ENCODE peak calls at places on chromosomes 16 and 17, in seven cellular contexts. Q is CD4-positive, CD25-positive, alpha-beta regulatory T cell; Y is RKO; E is stimulated activated naive CD8-positive, alpha-beta T cell treated with anti-CD3 and anti-CD28 coated beads, Interleukin-15, amount 100 ng/mL, for 72 hours; K is WTC11; S is SHP77; D is Calu3. B is an unnamed sample.

GRCh38 chr17:76716146-76716833 is 5.5 kb upstream of the MXRA7 start:
- DNase-seq in Q (no peak), K (no peak), E (peak), D (no peak), S (no peak), Y (peak), B (no peak)

GRCh38 chr16:11310634-11310977 is 29.5 kb upstream of the PRM1 start:
- DNase-seq in Y (no peak), K (no peak), E (peak), S (no peak), Q (no peak), D (no peak), B (no peak)

GRCh38 chr17:46191332-46192210 is 1.7 kb downstream of the KANSL1 start:
- DNase-seq in S (peak), Y (peak), Q (no peak), D (peak), E (peak), K (no peak), B (peak)

GRCh38 chr16:81873843-81874752 is 95.0 kb downstream of the PLCG2 start:
- DNase-seq in K (peak), Q (peak), Y (peak), D (peak), S (peak), E (peak), B (peak)

GRCh38 chr16:81657224-81657623 is 121.9 kb upstream of the PLCG2 start:
- DNase-seq in Y (no peak), Q (no peak), K (no peak), S (no peak), E (no peak), D (no peak), B (no peak)

GRCh38 chr16:17162560-17162959 is 308.2 kb downstream of the XYLT1 start:
- DNase-seq in K (no peak), Y (no peak), Q (no peak), E (no peak), S (no peak), D (no peak), B (no peak)

GRCh38 chr17:16001498-16001897 is 1.9 kb downstream of the TTC19 start:
- DNase-seq in D (no peak), E (no peak), Y (peak), S (no peak), K (no peak), Q (no peak), B (no peak)

GRCh38 chr16:3945751-3946603 is 65.5 kb upstream of the CREBBP start:
- DNase-seq in D (peak), Y (peak), Q (no peak), S (no peak), E (no peak), K (no peak), B (no peak)

GRCh38 chr16:84907046-84907445 is 87.3 kb downstream of the CRISPLD2 start:
- DNase-seq in Q (no peak), E (no peak), Y (no peak), K (no peak), S (no peak), D (no peak), B (no peak)

GRCh38 chr17:80296221-80296620 is 35.6 kb downstream of the RNF213 start:
- DNase-seq in D (no peak), Q (no peak), Y (no peak), E (no peak), S (no peak), K (no peak), B (no peak)

GRCh38 chr17:17511971-17512858 is 16.0 kb upstream of the RASD1 start:
- DNase-seq in E (no peak), S (no peak), K (no peak), D (peak), Q (no peak), Y (peak), B (no peak)

GRCh38 chr17:69761011-69761410 is 314.0 kb upstream of the KCNJ16 start:
- DNase-seq in E (no peak), D (no peak), K (no peak), Q (no peak), Y (no peak), S (no peak), B (no peak)